ENCODE peak calls at places on chromosomes 7 and 10, in seven cellular contexts. One of them, this sample, is unnamed.

GRCh38 chr10:17394854-17395253 is 59.5 kb downstream of the ST8SIA6 start:
- DNase-seq in IMR-90: no peak
- DNase-seq in H9: no peak
- DNase-seq in mesendoderm: no peak
- DNase-seq in neuronal stem cell: no peak
- DNase-seq in H1: no peak
- DNase-seq in trophoblast cell: no peak
- DNase-seq in this sample: no peak

GRCh38 chr10:86644412-86645110 is 9.8 kb upstream of the OPN4 start:
- DNase-seq in IMR-90: peak; percentile 27
- DNase-seq in H9: peak; percentile 51
- DNase-seq in mesendoderm: peak; percentile 53
- DNase-seq in neuronal stem cell: no peak
- DNase-seq in H1: no peak
- DNase-seq in trophoblast cell: no peak
- DNase-seq in this sample: peak; percentile 38

GRCh38 chr10:14553434-14553833 is 221.3 kb downstream of the FAM107B start:
- DNase-seq in IMR-90: peak; percentile 87
- DNase-seq in H9: no peak
- DNase-seq in mesendoderm: peak; percentile 11
- DNase-seq in neuronal stem cell: no peak
- DNase-seq in H1: no peak
- DNase-seq in trophoblast cell: no peak
- DNase-seq in this sample: peak; percentile 78

GRCh38 chr10:6200588-6201510 is 1.9 kb upstream of the PFKFB3 start:
- DNase-seq in IMR-90: peak; percentile 35
- DNase-seq in H9: peak; percentile 41
- DNase-seq in mesendoderm: peak; percentile 32
- DNase-seq in neuronal stem cell: peak; percentile 24
- DNase-seq in H1: no peak
- DNase-seq in trophoblast cell: no peak
- DNase-seq in this sample: peak; percentile 32

GRCh38 chr7:92644406-92645113 is 54.4 kb upstream of the FAM133B start:
- DNase-seq in IMR-90: peak; percentile 37
- DNase-seq in H9: no peak
- DNase-seq in mesendoderm: no peak
- DNase-seq in neuronal stem cell: no peak
- DNase-seq in H1: no peak
- DNase-seq in trophoblast cell: no peak
- DNase-seq in this sample: peak; percentile 37

GRCh38 chr7:17061443-17061842 is 179.7 kb upstream of the AGR3 start:
- DNase-seq in IMR-90: no peak
- DNase-seq in H9: no peak
- DNase-seq in mesendoderm: no peak
- DNase-seq in neuronal stem cell: no peak
- DNase-seq in H1: no peak
- DNase-seq in trophoblast cell: no peak
- DNase-seq in this sample: no peak

GRCh38 chr10:116080553-116080952 is 192.5 kb downstream of the GFRA1 start:
- DNase-seq in IMR-90: peak; percentile 35
- DNase-seq in H9: peak; percentile 70
- DNase-seq in mesendoderm: peak; percentile 98
- DNase-seq in neuronal stem cell: no peak
- DNase-seq in H1: peak; percentile 41
- DNase-seq in trophoblast cell: no peak
- DNase-seq in this sample: no peak

GRCh38 chr10:78774999-78775711 is 293.6 kb upstream of the ZMIZ1 start:
- DNase-seq in IMR-90: peak; percentile 83
- DNase-seq in H9: no peak
- DNase-seq in mesendoderm: no peak
- DNase-seq in neuronal stem cell: no peak
- DNase-seq in H1: no peak
- DNase-seq in trophoblast cell: no peak
- DNase-seq in this sample: peak; percentile 96

GRCh38 chr10:115657161-115657850 is 564.1 kb downstream of the ATRNL1 start:
- DNase-seq in IMR-90: no peak
- DNase-seq in H9: no peak
- DNase-seq in mesendoderm: no peak
- DNase-seq in neuronal stem cell: no peak
- DNase-seq in H1: no peak
- DNase-seq in trophoblast cell: no peak
- DNase-seq in this sample: peak; percentile 59

GRCh38 chr10:2392145-2392812 is 655.0 kb upstream of the ADARB2 start:
- DNase-seq in IMR-90: no peak
- DNase-seq in H9: no peak
- DNase-seq in mesendoderm: no peak
- DNase-seq in neuronal stem cell: no peak
- DNase-seq in H1: no peak
- DNase-seq in trophoblast cell: no peak
- DNase-seq in this sample: no peak

GRCh38 chr10:26438534-26439269 is 561 bp downstream of the APBB1IP start:
- DNase-seq in IMR-90: no peak
- DNase-seq in H9: peak; percentile 42
- DNase-seq in mesendoderm: peak; percentile 18
- DNase-seq in neuronal stem cell: no peak
- DNase-seq in H1: no peak
- DNase-seq in trophoblast cell: peak; percentile 71
- DNase-seq in this sample: no peak

GRCh38 chr10:114489521-114490310 is 85.4 kb upstream of the AFAP1L2 start:
- DNase-seq in IMR-90: no peak
- DNase-seq in H9: peak; percentile 75
- DNase-seq in mesendoderm: peak; percentile 62
- DNase-seq in neuronal stem cell: peak; percentile 63
- DNase-seq in H1: no peak
- DNase-seq in trophoblast cell: no peak
- DNase-seq in this sample: no peak

GRCh38 chr10:112790921-112791320 is 159.1 kb upstream of the TCF7L2 start:
- DNase-seq in IMR-90: no peak
- DNase-seq in H9: no peak
- DNase-seq in mesendoderm: no peak
- DNase-seq in neuronal stem cell: no peak
- DNase-seq in H1: no peak
- DNase-seq in trophoblast cell: peak; percentile 84
- DNase-seq in this sample: no peak

GRCh38 chr10:8006274-8006999 is 48.1 kb upstream of the GATA3 start:
- DNase-seq in IMR-90: no peak
- DNase-seq in H9: no peak
- DNase-seq in mesendoderm: no peak
- DNase-seq in neuronal stem cell: no peak
- DNase-seq in H1: no peak
- DNase-seq in trophoblast cell: no peak
- DNase-seq in this sample: no peak

GRCh38 chr7:45001138-45001694 is 1.2 kb downstream of the CCM2 start:
- DNase-seq in IMR-90: no peak
- DNase-seq in H9: peak; percentile 44
- DNase-seq in mesendoderm: peak; percentile 67
- DNase-seq in neuronal stem cell: no peak
- DNase-seq in H1: no peak
- DNase-seq in trophoblast cell: peak; percentile 34
- DNase-seq in this sample: peak; percentile 24

GRCh38 chr10:113053881-113054280 is 103.8 kb downstream of the TCF7L2 start:
- DNase-seq in IMR-90: no peak
- DNase-seq in H9: peak; percentile 90
- DNase-seq in mesendoderm: peak; percentile 97
- DNase-seq in neuronal stem cell: no peak
- DNase-seq in H1: peak; percentile 82
- DNase-seq in trophoblast cell: no peak
- DNase-seq in this sample: peak; percentile 41

GRCh38 chr10:43689955-43690771 is 41.5 kb upstream of the ZNF32 start:
- DNase-seq in IMR-90: peak; percentile 72
- DNase-seq in H9: peak; percentile 84
- DNase-seq in mesendoderm: peak; percentile 80
- DNase-seq in neuronal stem cell: peak; percentile 80
- DNase-seq in H1: no peak
- DNase-seq in trophoblast cell: peak; percentile 54
- DNase-seq in this sample: peak; percentile 71

GRCh38 chr10:100810091-100810834 is 64.9 kb downstream of the PAX2 start:
- DNase-seq in IMR-90: no peak
- DNase-seq in H9: no peak
- DNase-seq in mesendoderm: no peak
- DNase-seq in neuronal stem cell: no peak
- DNase-seq in H1: no peak
- DNase-seq in trophoblast cell: no peak
- DNase-seq in this sample: no peak

GRCh38 chr7:143316492-143316891 is 581 bp downstream of the CLCN1 start:
- DNase-seq in IMR-90: no peak
- DNase-seq in H9: no peak
- DNase-seq in mesendoderm: no peak
- DNase-seq in neuronal stem cell: no peak
- DNase-seq in H1: no peak
- DNase-seq in trophoblast cell: no peak
- DNase-seq in this sample: no peak

GRCh38 chr7:140982508-140982907 is 32.2 kb downstream of the MRPS33 start:
- DNase-seq in IMR-90: no peak
- DNase-seq in H9: no peak
- DNase-seq in mesendoderm: no peak
- DNase-seq in neuronal stem cell: no peak
- DNase-seq in H1: no peak
- DNase-seq in trophoblast cell: no peak
- DNase-seq in this sample: peak; percentile 23

GRCh38 chr10:31242902-31243301 is 76.1 kb upstream of the ZEB1 start:
- DNase-seq in IMR-90: peak; percentile 99
- DNase-seq in H9: peak; percentile 42
- DNase-seq in mesendoderm: peak; percentile 90
- DNase-seq in neuronal stem cell: no peak
- DNase-seq in H1: peak; percentile 7
- DNase-seq in trophoblast cell: peak; percentile 8
- DNase-seq in this sample: peak; percentile 92

GRCh38 chr7:645606-646005 is 80.9 kb upstream of the DNAAF5 start:
- DNase-seq in IMR-90: no peak
- DNase-seq in H9: no peak
- DNase-seq in mesendoderm: no peak
- DNase-seq in neuronal stem cell: no peak
- DNase-seq in H1: no peak
- DNase-seq in trophoblast cell: no peak
- DNase-seq in this sample: no peak

GRCh38 chr10:117241541-117242462 is 888 bp downstream of the SLC18A2 start:
- DNase-seq in IMR-90: no peak
- DNase-seq in H9: peak; percentile 63
- DNase-seq in mesendoderm: no peak
- DNase-seq in neuronal stem cell: no peak
- DNase-seq in H1: no peak
- DNase-seq in trophoblast cell: no peak
- DNase-seq in this sample: no peak

GRCh38 chr7:97003262-97004236 is 1.8 kb upstream of the DLX6 start:
- DNase-seq in IMR-90: no peak
- DNase-seq in H9: peak; percentile 38
- DNase-seq in mesendoderm: peak; percentile 40
- DNase-seq in neuronal stem cell: peak; percentile 24
- DNase-seq in H1: no peak
- DNase-seq in trophoblast cell: no peak
- DNase-seq in this sample: no peak

GRCh38 chr7:7957513-7957912 is 11.1 kb upstream of the GLCCI1 start:
- DNase-seq in IMR-90: peak; percentile 34
- DNase-seq in H9: no peak
- DNase-seq in mesendoderm: no peak
- DNase-seq in neuronal stem cell: no peak
- DNase-seq in H1: no peak
- DNase-seq in trophoblast cell: no peak
- DNase-seq in this sample: no peak

GRCh38 chr7:90923576-90923975 is 327.5 kb downstream of the CDK14 start:
- DNase-seq in IMR-90: peak; percentile 23
- DNase-seq in H9: no peak
- DNase-seq in mesendoderm: no peak
- DNase-seq in neuronal stem cell: no peak
- DNase-seq in H1: no peak
- DNase-seq in trophoblast cell: no peak
- DNase-seq in this sample: no peak

GRCh38 chr10:21364196-21365114 is 161.0 kb downstream of the SKIDA1 start:
- DNase-seq in IMR-90: peak; percentile 74
- DNase-seq in H9: peak; percentile 89
- DNase-seq in mesendoderm: peak; percentile 99
- DNase-seq in neuronal stem cell: peak; percentile 79
- DNase-seq in H1: peak; percentile 84
- DNase-seq in trophoblast cell: peak; percentile 98
- DNase-seq in this sample: peak; percentile 82

GRCh38 chr10:59976909-59977308 is 70.6 kb upstream of the CCDC6 start:
- DNase-seq in IMR-90: no peak
- DNase-seq in H9: no peak
- DNase-seq in mesendoderm: no peak
- DNase-seq in neuronal stem cell: no peak
- DNase-seq in H1: no peak
- DNase-seq in trophoblast cell: no peak
- DNase-seq in this sample: peak; percentile 13
- H3K23ac ChIP-seq in IMR-90: no peak overlapping the region
- H3K23ac ChIP-seq in H9: no peak overlapping the region
- H3K23ac ChIP-seq in mesendoderm: no peak overlapping the region
- H3K23ac ChIP-seq in neuronal stem cell: no peak overlapping the region
- H3K23ac ChIP-seq in H1: no peak overlapping the region
- H3K23ac ChIP-seq in trophoblast cell: no peak overlapping the region
- H3K23ac ChIP-seq in this sample: no peak overlapping the region

DNA sequence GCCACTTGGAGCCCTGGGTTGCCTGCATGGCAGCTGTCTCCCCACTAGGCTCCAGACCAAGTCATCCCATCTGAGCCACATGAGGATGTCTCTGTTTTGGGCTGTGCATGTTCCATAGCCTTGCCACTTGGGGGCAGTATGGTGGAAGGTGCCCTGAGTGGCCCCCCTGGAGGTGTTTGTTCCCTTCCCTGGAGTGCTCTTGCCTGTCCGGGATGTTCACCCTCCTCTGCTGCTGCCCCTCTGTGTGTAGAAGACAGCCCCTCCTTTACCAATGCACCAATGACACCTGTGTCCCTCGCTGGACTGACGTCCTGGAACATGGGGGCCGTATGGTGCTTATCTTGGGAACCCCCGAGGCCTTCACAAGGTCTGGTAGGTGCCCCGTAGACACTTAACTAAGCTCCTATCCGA is 100.2 kb downstream of the ACTR3B start:
- DNase-seq in IMR-90: no peak
- DNase-seq in H9: peak; percentile 65
- DNase-seq in mesendoderm: peak; percentile 78
- DNase-seq in neuronal stem cell: no peak
- DNase-seq in H1: peak; percentile 25
- DNase-seq in trophoblast cell: no peak
- DNase-seq in this sample: no peak
- H4K8ac ChIP-seq in IMR-90: no peak overlapping the region
- H4K8ac ChIP-seq in H9: no peak overlapping the region
- H4K8ac ChIP-seq in mesendoderm: no peak overlapping the region
- H4K8ac ChIP-seq in neuronal stem cell: no peak overlapping the region
- H4K8ac ChIP-seq in H1: no peak overlapping the region
- H4K8ac ChIP-seq in trophoblast cell: no peak overlapping the region
- H4K8ac ChIP-seq in this sample: no peak overlapping the region

DNA sequence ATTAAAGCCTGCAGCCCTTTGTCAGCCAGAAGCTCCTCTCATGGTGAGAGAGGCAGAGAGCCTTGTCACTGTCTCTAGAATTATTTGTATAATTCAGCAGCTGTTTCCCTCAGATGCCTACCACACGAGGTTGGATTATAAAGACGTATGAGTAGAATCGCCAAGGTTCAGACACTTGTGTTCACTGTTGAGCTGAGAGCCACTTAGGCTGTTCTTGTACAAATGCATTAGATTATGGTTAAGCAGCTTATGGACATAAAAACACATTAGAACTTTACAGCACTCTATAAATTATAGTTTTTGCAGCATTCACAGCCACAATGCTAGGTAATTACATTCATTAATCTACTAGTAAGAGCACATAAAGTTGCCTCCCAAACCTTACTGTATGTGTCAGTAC is 282.6 kb downstream of the AUTS2 start:
- DNase-seq in IMR-90: no peak
- DNase-seq in H9: no peak
- DNase-seq in mesendoderm: no peak
- DNase-seq in neuronal stem cell: no peak
- DNase-seq in H1: no peak
- DNase-seq in trophoblast cell: no peak
- DNase-seq in this sample: no peak
- H3K9ac ChIP-seq in IMR-90: no peak overlapping the region
- H3K9ac ChIP-seq in H9: no peak overlapping the region
- H3K9ac ChIP-seq in mesendoderm: no peak overlapping the region
- H3K9ac ChIP-seq in neuronal stem cell: no peak overlapping the region
- H3K9ac ChIP-seq in H1: no peak overlapping the region
- H3K9ac ChIP-seq in trophoblast cell: no peak overlapping the region
- H3K9ac ChIP-seq in this sample: no peak overlapping the region

GRCh38 chr7:13879143-13879542 is 110.3 kb downstream of the ETV1 start:
- DNase-seq in IMR-90: no peak
- DNase-seq in H9: no peak
- DNase-seq in mesendoderm: no peak
- DNase-seq in neuronal stem cell: no peak
- DNase-seq in H1: no peak
- DNase-seq in trophoblast cell: no peak
- DNase-seq in this sample: no peak
- H3K23ac ChIP-seq in IMR-90: peak overlapping the region; percentile 59
- H3K23ac ChIP-seq in H9: no peak overlapping the region
- H3K23ac ChIP-seq in mesendoderm: no peak overlapping the region
- H3K23ac ChIP-seq in neuronal stem cell: no peak overlapping the region
- H3K23ac ChIP-seq in H1: no peak overlapping the region
- H3K23ac ChIP-seq in trophoblast cell: no peak overlapping the region
- H3K23ac ChIP-seq in this sample: no peak overlapping the region